ENCODE peak calls at places on chromosome 7, in five cellular contexts. One of them, this sample, is unnamed. For H3K36me3, the result is how much of the 10 kb centered on the place peaks cover.

GRCh38 chr7:144085978-144086377 is at the start of gene OR2A12:
- DNase-seq in IMR-90: no peak
- DNase-seq in effector memory CD4-positive, alpha-beta T cell: no peak
- DNase-seq in CD4-positive, CD25-positive, alpha-beta regulatory T cell: no peak
- DNase-seq in adrenal gland: no peak
- DNase-seq in this sample: no peak

GRCh38 chr7:44309271-44310091 is 15.9 kb downstream of the CAMK2B start:
- DNase-seq in IMR-90: peak
- DNase-seq in effector memory CD4-positive, alpha-beta T cell: no peak
- DNase-seq in CD4-positive, CD25-positive, alpha-beta regulatory T cell: no peak
- DNase-seq in adrenal gland: peak
- DNase-seq in this sample: peak

GRCh38 chr7:136086712-136087111 is 109.6 kb upstream of the MTPN start:
- DNase-seq in IMR-90: peak
- DNase-seq in effector memory CD4-positive, alpha-beta T cell: peak
- DNase-seq in CD4-positive, CD25-positive, alpha-beta regulatory T cell: no peak
- DNase-seq in adrenal gland: peak
- DNase-seq in this sample: peak

GRCh38 chr7:80584778-80585177 is 53.7 kb upstream of the CD36 start:
- DNase-seq in IMR-90: peak
- DNase-seq in effector memory CD4-positive, alpha-beta T cell: no peak
- DNase-seq in CD4-positive, CD25-positive, alpha-beta regulatory T cell: no peak
- DNase-seq in adrenal gland: no peak
- DNase-seq in this sample: no peak

GRCh38 chr7:84688671-84689070 is 494.1 kb upstream of the SEMA3A start:
- DNase-seq in IMR-90: peak
- DNase-seq in effector memory CD4-positive, alpha-beta T cell: no peak
- DNase-seq in CD4-positive, CD25-positive, alpha-beta regulatory T cell: no peak
- DNase-seq in adrenal gland: no peak
- DNase-seq in this sample: no peak

GRCh38 chr7:130071701-130072622 is 1.6 kb downstream of the KLHDC10 start:
- DNase-seq in IMR-90: peak
- DNase-seq in effector memory CD4-positive, alpha-beta T cell: peak
- DNase-seq in CD4-positive, CD25-positive, alpha-beta regulatory T cell: peak
- DNase-seq in adrenal gland: peak
- DNase-seq in this sample: peak

GRCh38 chr7:138449580-138449979 is 10.5 kb upstream of the TRIM24 start:
- DNase-seq in IMR-90: no peak
- DNase-seq in effector memory CD4-positive, alpha-beta T cell: peak
- DNase-seq in CD4-positive, CD25-positive, alpha-beta regulatory T cell: peak
- DNase-seq in adrenal gland: no peak
- DNase-seq in this sample: peak

GRCh38 chr7:112905950-112906349 is 115.8 kb upstream of the TMEM168 start:
- DNase-seq in IMR-90: no peak
- DNase-seq in effector memory CD4-positive, alpha-beta T cell: no peak
- DNase-seq in CD4-positive, CD25-positive, alpha-beta regulatory T cell: no peak
- DNase-seq in adrenal gland: no peak
- DNase-seq in this sample: no peak

GRCh38 chr7:38801786-38802185 is 107.2 kb downstream of the VPS41 start:
- DNase-seq in IMR-90: peak
- DNase-seq in effector memory CD4-positive, alpha-beta T cell: no peak
- DNase-seq in CD4-positive, CD25-positive, alpha-beta regulatory T cell: no peak
- DNase-seq in adrenal gland: no peak
- DNase-seq in this sample: no peak

GRCh38 chr7:142611566-142612250 is 137.6 kb upstream of the PRSS1 start:
- DNase-seq in IMR-90: no peak
- DNase-seq in effector memory CD4-positive, alpha-beta T cell: no peak
- DNase-seq in CD4-positive, CD25-positive, alpha-beta regulatory T cell: no peak
- DNase-seq in adrenal gland: no peak
- DNase-seq in this sample: no peak

GRCh38 chr7:3065724-3066143 is 22.1 kb upstream of the CARD11 start:
- DNase-seq in IMR-90: peak
- DNase-seq in effector memory CD4-positive, alpha-beta T cell: peak
- DNase-seq in CD4-positive, CD25-positive, alpha-beta regulatory T cell: peak
- DNase-seq in adrenal gland: no peak
- DNase-seq in this sample: peak

GRCh38 chr7:112452102-112452888 is 2.0 kb downstream of the IFRD1 start:
- DNase-seq in IMR-90: peak
- DNase-seq in effector memory CD4-positive, alpha-beta T cell: no peak
- DNase-seq in CD4-positive, CD25-positive, alpha-beta regulatory T cell: no peak
- DNase-seq in adrenal gland: peak
- DNase-seq in this sample: no peak

GRCh38 chr7:35528381-35528977 is 166.5 kb downstream of the HERPUD2 start:
- DNase-seq in IMR-90: no peak
- DNase-seq in effector memory CD4-positive, alpha-beta T cell: no peak
- DNase-seq in CD4-positive, CD25-positive, alpha-beta regulatory T cell: no peak
- DNase-seq in adrenal gland: no peak
- DNase-seq in this sample: no peak

GRCh38 chr7:108114117-108114841 is 15.9 kb downstream of the LAMB4 start:
- DNase-seq in IMR-90: no peak
- DNase-seq in effector memory CD4-positive, alpha-beta T cell: no peak
- DNase-seq in CD4-positive, CD25-positive, alpha-beta regulatory T cell: no peak
- DNase-seq in adrenal gland: no peak
- DNase-seq in this sample: no peak

GRCh38 chr7:65307651-65308299 is 65.9 kb upstream of the ZNF92 start:
- DNase-seq in IMR-90: peak
- DNase-seq in effector memory CD4-positive, alpha-beta T cell: peak
- DNase-seq in CD4-positive, CD25-positive, alpha-beta regulatory T cell: peak
- DNase-seq in adrenal gland: peak
- DNase-seq in this sample: peak

GRCh38 chr7:85673881-85674280 is 487.0 kb upstream of the SEMA3D start:
- DNase-seq in IMR-90: no peak
- DNase-seq in effector memory CD4-positive, alpha-beta T cell: no peak
- DNase-seq in CD4-positive, CD25-positive, alpha-beta regulatory T cell: no peak
- DNase-seq in adrenal gland: no peak
- DNase-seq in this sample: no peak

GRCh38 chr7:110373514-110374258 is 717.2 kb upstream of the LRRN3 start:
- DNase-seq in IMR-90: peak
- DNase-seq in effector memory CD4-positive, alpha-beta T cell: no peak
- DNase-seq in CD4-positive, CD25-positive, alpha-beta regulatory T cell: no peak
- DNase-seq in adrenal gland: no peak
- DNase-seq in this sample: no peak

GRCh38 chr7:66553001-66553400 is 75.7 kb upstream of the KCTD7 start:
- DNase-seq in IMR-90: no peak
- DNase-seq in effector memory CD4-positive, alpha-beta T cell: no peak
- DNase-seq in CD4-positive, CD25-positive, alpha-beta regulatory T cell: no peak
- DNase-seq in adrenal gland: no peak
- DNase-seq in this sample: no peak

GRCh38 chr7:46558482-46559193 is 637.6 kb upstream of the IGFBP3 start:
- DNase-seq in IMR-90: peak
- DNase-seq in effector memory CD4-positive, alpha-beta T cell: no peak
- DNase-seq in CD4-positive, CD25-positive, alpha-beta regulatory T cell: no peak
- DNase-seq in adrenal gland: no peak
- DNase-seq in this sample: no peak

GRCh38 chr7:119465798-119466305 is 807.1 kb upstream of the KCND2 start:
- DNase-seq in IMR-90: no peak
- DNase-seq in effector memory CD4-positive, alpha-beta T cell: no peak
- DNase-seq in CD4-positive, CD25-positive, alpha-beta regulatory T cell: no peak
- DNase-seq in adrenal gland: no peak
- DNase-seq in this sample: no peak

GRCh38 chr7:286278-286677 is 3.7 kb upstream of the FOXL3 start:
- DNase-seq in IMR-90: no peak
- DNase-seq in effector memory CD4-positive, alpha-beta T cell: no peak
- DNase-seq in CD4-positive, CD25-positive, alpha-beta regulatory T cell: no peak
- DNase-seq in adrenal gland: no peak
- DNase-seq in this sample: no peak

GRCh38 chr7:19268737-19269136 is 123.5 kb upstream of the FERD3L start:
- DNase-seq in IMR-90: peak
- DNase-seq in effector memory CD4-positive, alpha-beta T cell: no peak
- DNase-seq in CD4-positive, CD25-positive, alpha-beta regulatory T cell: no peak
- DNase-seq in adrenal gland: no peak
- DNase-seq in this sample: no peak

DNA sequence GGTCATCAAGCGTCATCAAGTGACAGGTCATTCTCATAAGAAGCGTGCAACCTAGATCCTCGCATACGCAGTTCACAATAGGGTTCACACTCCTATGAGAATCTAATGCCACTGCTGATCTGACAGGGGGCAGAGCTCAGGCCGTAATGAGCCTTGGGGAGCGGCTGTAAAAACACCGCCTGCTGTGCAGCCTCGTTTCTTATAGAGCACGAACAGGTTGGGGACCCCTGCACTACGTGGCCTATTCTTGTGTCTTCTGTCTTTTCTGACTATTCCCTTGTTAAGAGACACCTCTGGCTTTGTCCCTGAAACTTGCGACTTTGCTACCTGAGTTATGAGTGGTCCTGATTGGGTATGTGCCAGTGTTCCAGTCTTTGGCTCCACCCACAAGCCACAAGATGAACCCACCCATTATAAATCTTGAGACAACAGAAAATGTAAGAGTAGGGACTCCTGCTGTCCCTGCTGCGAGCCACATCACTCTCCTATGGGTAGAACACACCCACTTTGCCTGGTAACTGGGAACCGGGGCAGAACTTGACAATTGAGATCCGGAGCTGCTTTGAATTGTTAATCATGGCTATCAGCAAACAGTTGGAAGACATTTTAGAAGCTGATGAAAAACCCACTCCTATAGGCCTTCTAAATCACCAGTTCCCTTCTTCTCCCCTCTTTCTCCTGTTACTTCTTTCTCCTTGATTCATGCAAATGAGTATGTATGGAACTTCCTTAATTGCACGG is 55.8 kb upstream of the EXOC4 start:
- DNase-seq in IMR-90: no peak
- DNase-seq in effector memory CD4-positive, alpha-beta T cell: no peak
- DNase-seq in CD4-positive, CD25-positive, alpha-beta regulatory T cell: no peak
- DNase-seq in adrenal gland: no peak
- DNase-seq in this sample: no peak
- H3K27ac ChIP-seq in IMR-90: no peak
- H3K27ac ChIP-seq in effector memory CD4-positive, alpha-beta T cell: no peak
- H3K27ac ChIP-seq in CD4-positive, CD25-positive, alpha-beta regulatory T cell: no peak
- H3K27ac ChIP-seq in adrenal gland: no peak
- H3K27ac ChIP-seq in this sample: no peak

DNA sequence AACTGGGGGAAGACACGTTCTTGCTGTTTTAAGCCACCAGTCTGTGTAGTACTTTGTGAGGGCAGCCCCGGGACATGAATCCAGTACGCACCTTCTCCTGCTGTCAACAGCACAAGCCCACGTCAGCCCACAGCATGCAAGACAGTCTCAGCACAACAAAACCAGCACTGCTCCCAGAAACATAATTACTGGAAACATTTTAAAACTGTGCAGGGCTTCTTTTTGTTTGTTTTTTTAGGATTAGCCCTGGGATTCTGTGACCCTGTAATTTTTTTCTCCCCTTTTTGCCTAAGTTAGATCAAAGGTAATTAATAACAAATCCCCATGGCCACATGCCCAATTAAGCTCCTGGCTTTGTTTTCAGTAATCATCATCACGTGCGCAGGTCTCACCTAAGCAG is 87.5 kb downstream of the VOPP1 start:
- DNase-seq in IMR-90: no peak
- DNase-seq in effector memory CD4-positive, alpha-beta T cell: no peak
- DNase-seq in CD4-positive, CD25-positive, alpha-beta regulatory T cell: no peak
- DNase-seq in adrenal gland: no peak
- DNase-seq in this sample: no peak
- H3K36me3 ChIP-seq in IMR-90: under half
- H3K36me3 ChIP-seq in effector memory CD4-positive, alpha-beta T cell: under half
- H3K36me3 ChIP-seq in CD4-positive, CD25-positive, alpha-beta regulatory T cell: half or more
- H3K36me3 ChIP-seq in adrenal gland: under half
- H3K36me3 ChIP-seq in this sample: under half

GRCh38 chr7:155574556-155574955 is 28.2 kb upstream of the CNPY1 start:
- DNase-seq in IMR-90: no peak
- DNase-seq in effector memory CD4-positive, alpha-beta T cell: no peak
- DNase-seq in CD4-positive, CD25-positive, alpha-beta regulatory T cell: no peak
- DNase-seq in adrenal gland: no peak
- DNase-seq in this sample: no peak

GRCh38 chr7:155569681-155570080 is 23.3 kb upstream of the CNPY1 start:
- DNase-seq in IMR-90: no peak
- DNase-seq in effector memory CD4-positive, alpha-beta T cell: no peak
- DNase-seq in CD4-positive, CD25-positive, alpha-beta regulatory T cell: no peak
- DNase-seq in adrenal gland: no peak
- DNase-seq in this sample: no peak

GRCh38 chr7:155570991-155571390 is 24.6 kb upstream of the CNPY1 start:
- DNase-seq in IMR-90: no peak
- DNase-seq in effector memory CD4-positive, alpha-beta T cell: no peak
- DNase-seq in CD4-positive, CD25-positive, alpha-beta regulatory T cell: no peak
- DNase-seq in adrenal gland: no peak
- DNase-seq in this sample: no peak

GRCh38 chr7:155570171-155570958 is 24.0 kb upstream of the CNPY1 start:
- DNase-seq in IMR-90: no peak
- DNase-seq in effector memory CD4-positive, alpha-beta T cell: no peak
- DNase-seq in CD4-positive, CD25-positive, alpha-beta regulatory T cell: no peak
- DNase-seq in adrenal gland: no peak
- DNase-seq in this sample: no peak

DNA sequence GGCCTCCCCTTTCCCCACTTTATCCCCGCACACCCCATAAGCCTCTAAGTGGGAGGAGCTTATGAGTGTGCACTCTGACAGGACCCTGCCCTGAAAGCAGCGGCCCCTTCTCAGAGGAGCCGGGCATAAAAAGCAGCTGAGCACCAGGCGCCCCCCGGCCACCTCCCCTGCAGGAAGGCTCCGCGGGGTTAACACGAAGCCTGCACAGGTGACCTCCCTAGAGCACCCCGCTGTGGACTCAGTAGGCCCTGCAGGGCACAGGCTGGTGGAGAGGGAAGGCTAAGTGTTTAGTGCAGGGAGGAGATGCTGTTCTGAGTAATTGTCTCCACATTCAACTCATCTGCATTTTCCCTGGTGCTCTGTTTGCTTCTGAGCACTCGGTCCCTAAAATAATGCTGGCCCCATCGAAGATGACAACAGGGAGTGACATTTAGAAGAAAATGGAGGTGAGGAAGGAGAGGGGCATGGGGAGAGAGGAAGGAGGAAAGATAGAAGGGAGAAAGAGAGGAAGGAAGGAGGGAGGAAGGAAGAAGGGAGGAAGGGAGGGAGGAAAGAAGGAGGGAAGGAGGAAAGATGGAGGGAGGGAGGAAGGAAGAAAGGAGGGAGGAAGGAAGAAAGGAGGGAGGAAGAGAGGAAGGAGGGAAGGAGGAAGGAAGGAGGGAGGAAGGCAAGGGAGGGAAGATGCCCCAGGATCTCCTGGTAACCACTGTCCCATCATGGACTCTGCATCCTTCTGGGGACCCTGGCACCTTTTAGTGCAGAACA is 25.4 kb upstream of the CNPY1 start:
- DNase-seq in IMR-90: no peak
- DNase-seq in effector memory CD4-positive, alpha-beta T cell: no peak
- DNase-seq in CD4-positive, CD25-positive, alpha-beta regulatory T cell: no peak
- DNase-seq in adrenal gland: no peak
- DNase-seq in this sample: no peak
- H3K4me3 ChIP-seq in IMR-90: no peak
- H3K4me3 ChIP-seq in effector memory CD4-positive, alpha-beta T cell: no peak
- H3K4me3 ChIP-seq in CD4-positive, CD25-positive, alpha-beta regulatory T cell: no peak
- H3K4me3 ChIP-seq in adrenal gland: no peak
- H3K4me3 ChIP-seq in this sample: no peak

DNA sequence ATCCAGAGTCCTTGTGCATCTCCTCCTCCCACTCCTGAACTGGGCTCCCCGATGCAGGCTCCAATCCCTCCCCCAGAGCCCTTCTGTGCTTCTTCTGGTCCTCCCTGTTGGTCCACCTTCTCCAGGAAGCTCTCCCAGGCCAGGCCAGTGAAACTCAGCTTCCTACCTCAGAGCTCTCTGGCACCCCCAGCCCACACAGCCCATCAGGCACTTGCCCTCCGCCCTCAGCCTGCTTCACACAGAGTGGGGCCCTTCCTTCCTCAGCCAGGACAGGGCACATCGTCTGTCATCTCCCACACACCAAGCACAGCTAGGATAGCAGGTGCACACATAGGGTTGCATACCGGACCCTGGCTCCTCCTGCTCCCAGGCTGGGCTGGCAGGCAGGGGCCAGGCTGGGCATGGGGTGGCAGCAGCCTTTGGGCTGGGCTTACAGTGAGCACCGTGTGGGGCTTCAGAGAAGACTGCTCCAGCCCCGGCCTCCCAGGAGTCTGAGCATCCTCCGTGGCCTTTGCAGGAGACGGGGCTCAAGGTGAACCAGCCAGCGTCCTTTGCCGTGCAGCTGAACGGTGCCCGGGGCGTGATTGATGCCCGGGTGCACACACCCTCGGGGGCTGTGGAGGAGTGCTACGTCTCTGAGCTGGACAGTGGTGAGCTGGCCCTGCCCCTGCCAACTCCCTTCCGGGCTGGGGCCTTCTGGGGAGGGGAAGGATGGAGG is 6.5 kb upstream of the ATP6V1F start:
- DNase-seq in IMR-90: no peak
- DNase-seq in effector memory CD4-positive, alpha-beta T cell: no peak
- DNase-seq in CD4-positive, CD25-positive, alpha-beta regulatory T cell: no peak
- DNase-seq in adrenal gland: no peak
- DNase-seq in this sample: no peak
- H3K27ac ChIP-seq in IMR-90: no peak
- H3K27ac ChIP-seq in effector memory CD4-positive, alpha-beta T cell: no peak
- H3K27ac ChIP-seq in CD4-positive, CD25-positive, alpha-beta regulatory T cell: no peak
- H3K27ac ChIP-seq in adrenal gland: no peak
- H3K27ac ChIP-seq in this sample: no peak